ENCODE peak calls at places on chromosomes 6 and 20, in six cellular contexts. W is lung; R is transverse colon; H is CD4-positive, alpha-beta T cell; S is ovary; Z is CD8-positive, alpha-beta T cell. L is an unnamed sample.

GRCh38 chr6:34468378-34468892 is 2.6 kb downstream of the PACSIN1 start:
- DNase-seq in W (no peak), Z (no peak), R (peak; percentile 40), S (no peak), H (no peak), L (no peak)

GRCh38 chr20:2195614-2196013 is 94.0 kb downstream of the STK35 start:
- DNase-seq in W (no peak), H (no peak), S (no peak), R (no peak), Z (no peak), L (no peak)

GRCh38 chr6:148608211-148608951 is 138.4 kb upstream of the UST start:
- DNase-seq in R (no peak), H (no peak), S (no peak), Z (no peak), W (no peak), L (no peak)

GRCh38 chr6:9131201-9131600 is 695.9 kb upstream of the SLC35B3 start:
- DNase-seq in Z (no peak), W (no peak), S (no peak), H (no peak), R (no peak), L (no peak)

GRCh38 chr20:23093613-23094012 is 7.5 kb upstream of the CD93 start:
- DNase-seq in H (no peak), S (no peak), Z (no peak), W (no peak), R (no peak), L (no peak)

GRCh38 chr6:44035621-44036020 is 91.6 kb downstream of the MRPL14 start:
- DNase-seq in Z (no peak), R (no peak), H (no peak), W (no peak), S (no peak), L (no peak)

GRCh38 chr6:127834136-127834535 is 66.7 kb downstream of the THEMIS start:
- DNase-seq in W (no peak), H (no peak), R (no peak), Z (no peak), S (no peak), L (no peak)

GRCh38 chr6:150153905-150154492 is 11.2 kb downstream of the PPP1R14C start:
- DNase-seq in H (no peak), S (no peak), Z (no peak), W (no peak), R (no peak), L (no peak)

GRCh38 chr6:4840169-4840568 is 64.0 kb downstream of the CDYL start:
- DNase-seq in H (no peak), Z (no peak), S (no peak), W (no peak), R (no peak), L (no peak)

GRCh38 chr6:142902636-142903053 is 42.3 kb downstream of the HIVEP2 start:
- DNase-seq in R (peak; percentile 67), H (peak; percentile 65), Z (peak; percentile 81), W (peak; percentile 56), S (peak; percentile 57), L (peak; percentile 61)

GRCh38 chr20:44615876-44616603 is 33.7 kb downstream of the PKIG start:
- DNase-seq in H (no peak), R (no peak), W (no peak), Z (no peak), S (no peak), L (no peak)

GRCh38 chr6:34169897-34170296 is 24.0 kb upstream of the GRM4 start:
- DNase-seq in H (no peak), Z (no peak), W (no peak), R (no peak), S (no peak), L (no peak)

GRCh38 chr20:45905505-45906079 is 6.4 kb downstream of the PLTP start:
- DNase-seq in R (no peak), H (no peak), Z (no peak), W (no peak), S (no peak), L (no peak)

GRCh38 chr6:41732601-41733348 is 2.6 kb downstream of the TFEB start:
- DNase-seq in H (peak; percentile 39), W (no peak), S (no peak), Z (peak; percentile 58), R (peak; percentile 70), L (peak; percentile 36)

GRCh38 chr6:111730835-111731234 is 125.2 kb upstream of the TRAF3IP2 start:
- DNase-seq in W (no peak), S (peak; percentile 71), Z (no peak), H (no peak), R (no peak), L (no peak)

GRCh38 chr20:37356387-37356786 is 10.4 kb downstream of the SRC start:
- DNase-seq in H (no peak), Z (no peak), W (peak; percentile 66), S (no peak), R (peak; percentile 59), L (peak; percentile 61)

GRCh38 chr20:63457737-63458136 is 14.7 kb downstream of the KCNQ2 start:
- DNase-seq in H (no peak), R (no peak), S (no peak), Z (no peak), W (no peak), L (peak; percentile 49)

GRCh38 chr20:5364136-5364821 is 47.5 kb upstream of the PROKR2 start:
- DNase-seq in S (no peak), H (no peak), W (no peak), Z (no peak), R (no peak), L (no peak)

GRCh38 chr6:136365781-136366354 is 76.2 kb upstream of the BCLAF1 start:
- DNase-seq in R (peak; percentile 54), S (no peak), H (no peak), Z (no peak), W (peak; percentile 51), L (peak; percentile 14)

DNA sequence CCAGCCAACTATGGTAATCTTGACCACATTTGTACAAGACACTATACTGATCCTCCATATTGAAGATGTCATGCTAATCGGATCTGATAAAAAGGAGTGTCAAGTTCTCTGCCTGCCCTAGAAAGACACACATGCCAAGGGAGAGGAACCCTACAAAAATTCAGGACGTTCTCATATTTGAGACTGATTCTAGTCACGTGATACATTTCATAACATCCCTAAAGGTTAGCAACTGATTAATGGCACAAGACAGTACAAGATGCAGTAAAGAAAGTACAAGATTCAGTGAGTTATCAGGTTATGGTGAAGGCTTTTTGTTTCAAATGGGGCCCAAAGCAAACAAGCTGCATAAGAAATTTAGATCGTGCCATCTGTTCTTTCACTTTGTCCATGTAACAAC is 190.7 kb upstream of the MOCS1 start:
- DNase-seq in W (no peak), R (no peak), Z (no peak), H (no peak), S (no peak), L (no peak)
- TF ChIP-seq CTCF in W (no peak), R (no peak), Z (no peak), H (no peak), S (no peak), L (peak; percentile 2)

GRCh38 chr20:55615818-55616217 is 389.5 kb downstream of the CBLN4 start:
- DNase-seq in H (no peak), W (no peak), S (no peak), Z (no peak), R (no peak), L (no peak)

DNA sequence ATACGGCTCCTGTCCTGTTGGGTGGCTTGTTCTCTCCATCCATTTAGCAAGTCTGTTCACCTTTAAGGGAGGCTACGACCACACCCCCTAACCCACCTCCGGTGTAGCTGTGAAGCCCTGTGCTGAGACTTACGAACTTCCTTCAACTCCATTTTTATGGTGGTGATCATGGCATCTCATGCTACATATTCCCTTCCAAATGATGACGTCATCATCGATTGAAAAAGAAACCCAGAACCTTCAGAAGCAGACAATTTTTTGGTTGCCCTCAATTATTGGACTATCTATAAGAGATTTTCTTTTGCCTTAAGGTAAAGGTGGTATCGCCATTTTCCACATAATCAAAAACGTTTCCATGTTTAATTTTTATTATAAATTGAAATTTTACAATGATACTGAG is 389.0 kb downstream of the CBLN4 start:
- DNase-seq in W (no peak), R (no peak), Z (no peak), S (no peak), H (no peak), L (no peak)
- H3K9me3 ChIP-seq in W (no peaks in the 10 kb centered on the region), R (no peaks in the 10 kb centered on the region), Z (no peaks in the 10 kb centered on the region), S (no peaks in the 10 kb centered on the region), H (no peaks in the 10 kb centered on the region), L (no peaks in the 10 kb centered on the region)

GRCh38 chr6:157061770-157062594 is 261.3 kb downstream of the TMEM242 start:
- DNase-seq in R (no peak), S (no peak), Z (no peak), W (no peak), H (no peak), L (no peak)

GRCh38 chr6:157058574-157058973 is 264.7 kb downstream of the TMEM242 start:
- DNase-seq in R (no peak), W (no peak), Z (no peak), H (no peak), S (no peak), L (no peak)

GRCh38 chr6:157060440-157060949 is 262.8 kb downstream of the TMEM242 start:
- DNase-seq in R (no peak), S (no peak), Z (no peak), H (no peak), W (no peak), L (no peak)

GRCh38 chr6:157056275-157056674 is 267.0 kb downstream of the TMEM242 start:
- DNase-seq in H (no peak), W (no peak), R (no peak), S (no peak), Z (no peak), L (no peak)

GRCh38 chr6:157059781-157060180 is 263.5 kb downstream of the TMEM242 start:
- DNase-seq in H (no peak), W (peak; percentile 62), R (no peak), S (no peak), Z (no peak), L (peak; percentile 30)
- H3K27ac ChIP-seq in H (no peak overlapping the region), W (no peak overlapping the region), R (no peak overlapping the region), S (no peak overlapping the region), Z (no peak overlapping the region), L (no peak overlapping the region)

DNA sequence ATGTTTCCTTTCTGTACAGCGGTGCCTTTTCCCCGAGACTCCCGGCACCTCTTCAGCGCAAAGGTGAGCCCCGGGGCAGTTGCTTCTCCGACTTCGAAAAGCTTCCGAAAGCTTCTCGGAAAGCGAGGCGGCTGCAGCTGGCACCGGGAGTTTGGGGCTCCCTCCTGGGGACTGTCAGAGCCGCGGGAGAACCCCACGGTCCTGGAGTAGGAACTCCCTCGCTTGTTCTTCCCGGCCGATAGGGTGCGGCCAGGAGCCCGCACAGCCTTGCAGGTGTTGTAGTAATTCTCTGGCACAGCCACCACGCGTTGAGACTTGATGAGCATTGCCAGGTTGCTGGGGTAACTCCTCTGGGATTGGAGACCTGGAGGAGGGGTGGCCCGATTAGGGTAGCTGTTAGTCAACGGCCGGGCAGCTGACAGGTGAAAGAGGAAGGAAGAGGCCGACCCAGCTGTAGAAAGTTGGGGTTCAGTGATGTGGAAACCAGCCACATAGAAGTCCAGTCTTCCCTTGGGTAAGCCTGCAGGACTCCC is 708 bp downstream of the KDM1B start:
- DNase-seq in S (peak; percentile 53), W (peak; percentile 86), Z (peak; percentile 53), H (peak; percentile 20), R (peak; percentile 82), L (peak; percentile 94)
- TF ChIP-seq CTCF in S (no peak), W (no peak), Z (no peak), H (no peak), R (peak; percentile 36), L (peak; percentile 21)

DNA sequence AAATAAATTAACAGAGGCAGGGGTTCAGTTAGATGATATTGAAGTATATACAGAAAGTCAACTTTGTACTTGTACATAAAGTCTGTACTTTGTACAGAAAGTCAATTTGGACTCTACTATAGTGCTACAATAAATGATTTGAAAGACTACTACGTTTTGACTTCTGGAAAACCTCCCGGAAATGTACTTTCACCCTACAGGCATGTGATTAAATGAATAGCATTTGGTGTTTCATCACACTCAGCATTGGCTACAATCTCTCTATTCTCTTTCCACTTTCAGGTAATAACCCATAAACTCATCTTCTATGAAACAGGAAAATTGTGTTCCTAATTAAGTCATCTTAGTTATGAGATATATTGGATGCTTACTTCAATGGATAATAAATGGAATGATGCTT is 25.6 kb upstream of the MC3R start:
- DNase-seq in S (no peak), R (no peak), W (no peak), Z (no peak), H (no peak), L (no peak)
- H3K9me3 ChIP-seq in S (no peaks in the 10 kb centered on the region), R (no peaks in the 10 kb centered on the region), W (peaks cover 8% of the 10 kb centered on the region), Z (no peaks in the 10 kb centered on the region), H (peaks cover 7% of the 10 kb centered on the region), L (no peaks in the 10 kb centered on the region)

L was measured in body of pancreas.